ENCODE peak calls at places on chromosomes 1 and 21, in six cellular contexts. P is GM23248, M is HCT116, X is IMR-90, H is MM.1S, K is neuronal stem cell. R is an unnamed sample.
A peak's percentile ranks its signal among the peaks of the same experiment; 100 is the strongest.

GRCh38 chr1:47378147-47378546 is 37.9 kb upstream of the FOXE3 start:
- DNase-seq in P (peak; percentile 9), M (no peak), X (peak; percentile 62), H (no peak), K (no peak), R (no peak)

GRCh38 chr1:183025782-183026774 is 2.9 kb downstream of the LAMC1 start:
- DNase-seq in P (peak; percentile 48), M (no peak), X (peak; percentile 56), H (no peak), K (no peak), R (no peak)

GRCh38 chr1:158145173-158145719 is 35.4 kb upstream of the CD1D start:
- DNase-seq in P (peak; percentile 67), M (no peak), X (peak; percentile 57), H (no peak), K (no peak), R (no peak)

GRCh38 chr1:239560921-239561320 is 174.6 kb downstream of the CHRM3 start:
- DNase-seq in P (no peak), M (no peak), X (no peak), H (no peak), K (no peak), R (no peak)

GRCh38 chr1:87077959-87078673 is 163.7 kb downstream of the HS2ST1 start:
- DNase-seq in P (no peak), M (no peak), X (no peak), H (no peak), K (no peak), R (no peak)

GRCh38 chr1:111565079-111565478 is 54.5 kb upstream of the RAP1A start:
- DNase-seq in P (peak; percentile 99), M (no peak), X (peak; percentile 97), H (no peak), K (no peak), R (no peak)

GRCh38 chr1:170414989-170415733 is 116.8 kb upstream of the GORAB start:
- DNase-seq in P (peak; percentile 78), M (no peak), X (peak; percentile 64), H (no peak), K (no peak), R (no peak)

GRCh38 chr21:32328595-32328994 is 29.9 kb downstream of the MRAP start:
- DNase-seq in P (peak; percentile 62), M (no peak), X (peak; percentile 64), H (no peak), K (no peak), R (no peak)

GRCh38 chr1:199218065-199218464 is 579.2 kb downstream of the PTPRC start:
- DNase-seq in P (no peak), M (no peak), X (no peak), H (no peak), K (no peak), R (peak; percentile 96)

GRCh38 chr1:248174521-248174920 is at the start of gene OR2M2:
- DNase-seq in P (no peak), M (no peak), X (no peak), H (no peak), K (no peak), R (no peak)

GRCh38 chr1:25748531-25749205 is 51.3 kb upstream of the SELENON start:
- DNase-seq in P (no peak), M (no peak), X (no peak), H (no peak), K (no peak), R (no peak)

GRCh38 chr1:29833596-29833995 is 597.3 kb downstream of the PTPRU start:
- DNase-seq in P (no peak), M (no peak), X (no peak), H (no peak), K (no peak), R (no peak)

GRCh38 chr1:183461350-183461749 is 10.9 kb upstream of the SMG7 start:
- DNase-seq in P (peak; percentile 22), M (no peak), X (no peak), H (no peak), K (no peak), R (no peak)

GRCh38 chr1:92599184-92599583 is 112.5 kb upstream of the GFI1 start:
- DNase-seq in P (peak; percentile 72), M (peak; percentile 23), X (peak; percentile 51), H (peak; percentile 75), K (no peak), R (no peak)

GRCh38 chr21:26949830-26950229 is 17.1 kb downstream of the ADAMTS5 start:
- DNase-seq in P (no peak), M (no peak), X (no peak), H (no peak), K (no peak), R (peak; percentile 47)

GRCh38 chr1:114349891-114350605 is 161.0 kb downstream of the TRIM33 start:
- DNase-seq in P (no peak), M (no peak), X (no peak), H (no peak), K (no peak), R (no peak)

GRCh38 chr1:206772228-206773002 is at the start of gene IL10:
- DNase-seq in P (no peak), M (no peak), X (no peak), H (peak; percentile 45), K (no peak), R (peak; percentile 55)

GRCh38 chr1:168362991-168363390 is 82.3 kb downstream of the TBX19 start:
- DNase-seq in P (no peak), M (no peak), X (no peak), H (peak; percentile 96), K (no peak), R (no peak)

GRCh38 chr1:16396591-16396990 is 29.5 kb downstream of the SZRD1 start:
- DNase-seq in P (peak; percentile 92), M (no peak), X (peak; percentile 84), H (no peak), K (no peak), R (no peak)

GRCh38 chr1:40539338-40539737 is 7.9 kb downstream of the ZNF684 start:
- DNase-seq in P (no peak), M (no peak), X (no peak), H (no peak), K (no peak), R (no peak)

GRCh38 chr1:31501505-31501904 is 74.8 kb upstream of the TINAGL1 start:
- DNase-seq in P (no peak), M (no peak), X (no peak), H (no peak), K (no peak), R (no peak)

GRCh38 chr1:205344010-205344808 is 12.5 kb downstream of the KLHDC8A start:
- DNase-seq in P (peak; percentile 49), M (no peak), X (no peak), H (no peak), K (no peak), R (no peak)

GRCh38 chr1:101282314-101283087 is 45.7 kb downstream of the S1PR1 start:
- DNase-seq in P (no peak), M (no peak), X (peak; percentile 10), H (no peak), K (no peak), R (no peak)

GRCh38 chr1:227368009-227368408 is 49.7 kb upstream of the CDC42BPA start:
- DNase-seq in P (no peak), M (no peak), X (no peak), H (no peak), K (no peak), R (no peak)

GRCh38 chr1:172928412-172928811 is 122.3 kb downstream of the TNFSF18 start:
- DNase-seq in P (peak; percentile 71), M (no peak), X (peak; percentile 98), H (no peak), K (no peak), R (no peak)
- H3K4me2 ChIP-seq in P (peak overlapping the region; percentile 64), M (no peak overlapping the region), X (peak overlapping the region; percentile 72), H (no peak overlapping the region), K (no peak overlapping the region), R (no peak overlapping the region)

DNA sequence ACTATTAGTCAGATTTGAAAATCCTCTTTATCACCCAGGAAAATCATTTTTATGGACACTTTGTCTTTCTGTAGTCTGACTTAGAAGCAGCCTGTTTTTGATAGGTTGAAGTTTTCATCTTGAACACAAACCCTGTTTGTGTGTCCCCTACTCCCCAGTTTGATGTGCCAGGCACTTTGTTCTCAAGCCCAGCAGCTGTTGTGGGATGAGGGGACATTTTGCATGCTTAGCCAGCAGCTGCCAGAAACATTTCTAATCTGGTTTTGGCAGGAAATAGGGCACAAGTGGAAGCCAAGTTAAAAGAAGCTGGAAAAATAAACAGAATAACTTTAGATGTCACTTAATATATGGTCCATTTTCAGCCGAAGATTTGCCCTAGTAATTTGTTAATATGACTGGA is 29.9 kb downstream of the ACTN2 start:
- DNase-seq in P (no peak), M (no peak), X (no peak), H (no peak), K (no peak), R (no peak)
- H3K36me3 ChIP-seq in P (no peaks in the 10 kb centered on the region), M (no peaks in the 10 kb centered on the region), X (no peaks in the 10 kb centered on the region), H (no peaks in the 10 kb centered on the region), K (no peaks in the 10 kb centered on the region), R (no peaks in the 10 kb centered on the region)

GRCh38 chr1:119048624-119049404 is 60.7 kb upstream of the TBX15 start:
- DNase-seq in P (no peak), M (no peak), X (no peak), H (no peak), K (no peak), R (no peak)

GRCh38 chr1:119046429-119047039 is 58.4 kb upstream of the TBX15 start:
- DNase-seq in P (peak; percentile 67), M (no peak), X (peak; percentile 15), H (no peak), K (no peak), R (no peak)

GRCh38 chr1:119045091-119045746 is 57.1 kb upstream of the TBX15 start:
- DNase-seq in P (no peak), M (no peak), X (no peak), H (no peak), K (no peak), R (no peak)

DNA sequence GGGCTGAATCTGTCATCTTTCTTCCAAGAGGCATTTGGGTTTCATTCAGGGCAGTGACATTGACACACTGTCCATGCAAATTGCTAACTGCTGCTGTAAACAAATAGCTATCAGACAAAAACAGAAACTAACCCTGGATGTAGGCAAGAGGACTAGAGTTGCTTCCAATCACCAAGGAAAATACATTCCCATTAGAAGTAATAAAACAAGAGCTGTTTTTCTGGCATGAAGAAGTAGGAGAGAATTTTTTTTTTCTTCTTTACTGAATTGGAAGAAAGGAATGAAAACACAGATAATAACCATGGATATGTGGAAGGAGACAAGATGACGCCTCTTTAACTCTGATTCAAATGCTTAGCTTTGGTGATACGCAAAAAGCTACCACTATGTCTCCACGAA is 58.9 kb upstream of the TBX15 start:
- DNase-seq in P (peak; percentile 88), M (no peak), X (peak; percentile 35), H (no peak), K (no peak), R (no peak)
- H3K4me3 ChIP-seq in P (peak overlapping the region; percentile 65), M (no peak overlapping the region), X (no peak overlapping the region), H (no peak overlapping the region), K (no peak overlapping the region), R (no peak overlapping the region)

DNA sequence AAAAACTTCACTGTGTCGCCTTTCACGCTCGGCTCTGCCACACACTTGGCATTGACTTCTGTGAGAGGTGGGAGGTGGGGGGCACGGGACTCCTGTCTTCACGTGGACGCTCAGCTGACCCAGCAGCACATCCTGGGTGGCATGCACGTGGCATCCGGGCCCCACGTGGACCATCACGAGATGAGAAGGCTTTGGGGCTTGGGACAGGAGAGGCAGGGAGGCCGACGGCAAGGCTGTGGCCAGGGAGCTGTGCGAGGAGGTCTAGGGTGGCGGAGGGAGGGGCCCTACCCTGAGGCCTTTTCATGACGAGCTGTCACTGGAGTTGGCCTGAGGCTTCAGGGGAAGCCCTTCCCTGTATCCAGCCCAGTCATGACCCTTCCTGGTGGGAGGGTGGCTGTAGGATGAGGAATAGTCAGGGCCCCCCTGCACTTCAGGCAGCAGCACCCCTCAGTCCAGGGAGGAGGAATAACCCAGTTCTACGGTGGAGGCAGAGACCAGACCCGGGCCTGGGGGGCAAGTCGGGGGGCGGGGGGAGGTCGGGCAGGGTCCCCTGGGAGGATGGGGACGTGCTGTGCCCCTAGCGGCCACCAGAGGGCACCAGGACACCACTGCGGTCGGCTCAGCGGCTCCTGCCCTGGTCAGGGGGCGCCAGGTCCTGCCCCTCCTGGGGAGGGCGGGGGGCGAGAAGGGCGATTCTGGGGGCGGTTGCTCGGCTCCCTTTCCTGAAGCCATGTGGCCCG is 2.0 kb upstream of the PERM1 start:
- DNase-seq in P (peak; percentile 49), M (no peak), X (no peak), H (no peak), K (no peak), R (peak; percentile 61)
- H3K4me2 ChIP-seq in P (peak overlapping the region; percentile 88), M (peak overlapping the region; percentile 50), X (peak overlapping the region; percentile 71), H (no peak overlapping the region), K (no peak overlapping the region), R (peak overlapping the region; percentile 41)